ENCODE peak calls at places on chromosomes 16 and 17, in seven cellular contexts. One of them, this sample, is unnamed.

GRCh38 chr17:6843241-6843890 is 11.8 kb upstream of the TEKT1 start:
- DNase-seq in GM23248: peak; percentile 75
- DNase-seq in neural progenitor cell: peak; percentile 72
- DNase-seq in OCI-LY7: peak; percentile 74
- DNase-seq in GM23338: peak; percentile 80
- DNase-seq in MM.1S: peak; percentile 80
- DNase-seq in HCT116: peak; percentile 48
- DNase-seq in this sample: peak; percentile 78

GRCh38 chr16:2159052-2159838 is 3.7 kb downstream of the TRAF7 start:
- DNase-seq in neural progenitor cell: peak; percentile 29
- DNase-seq in HCT116: no peak
- DNase-seq in MM.1S: no peak
- DNase-seq in GM23338: no peak
- DNase-seq in GM23248: peak; percentile 82
- DNase-seq in OCI-LY7: no peak
- DNase-seq in this sample: no peak

GRCh38 chr16:89360760-89361435 is 129.5 kb downstream of the ANKRD11 start:
- DNase-seq in GM23248: no peak
- DNase-seq in HCT116: no peak
- DNase-seq in neural progenitor cell: no peak
- DNase-seq in OCI-LY7: peak; percentile 53
- DNase-seq in MM.1S: no peak
- DNase-seq in GM23338: no peak
- DNase-seq in this sample: no peak

GRCh38 chr16:8712589-8713361 is 38.4 kb downstream of the ABAT start:
- DNase-seq in GM23248: no peak
- DNase-seq in OCI-LY7: no peak
- DNase-seq in neural progenitor cell: peak; percentile 78
- DNase-seq in MM.1S: no peak
- DNase-seq in GM23338: peak; percentile 82
- DNase-seq in HCT116: no peak
- DNase-seq in this sample: no peak

GRCh38 chr16:7355758-7356157 is 23.1 kb downstream of the RBFOX1 start:
- DNase-seq in GM23338: no peak
- DNase-seq in OCI-LY7: no peak
- DNase-seq in GM23248: no peak
- DNase-seq in MM.1S: no peak
- DNase-seq in HCT116: no peak
- DNase-seq in neural progenitor cell: no peak
- DNase-seq in this sample: no peak

GRCh38 chr17:80647746-80648145 is 103.1 kb downstream of the RPTOR start:
- DNase-seq in MM.1S: no peak
- DNase-seq in neural progenitor cell: no peak
- DNase-seq in HCT116: no peak
- DNase-seq in OCI-LY7: no peak
- DNase-seq in GM23338: no peak
- DNase-seq in GM23248: peak; percentile 91
- DNase-seq in this sample: peak; percentile 79

GRCh38 chr17:57151798-57152197 is 66.8 kb downstream of the AKAP1 start:
- DNase-seq in neural progenitor cell: no peak
- DNase-seq in HCT116: no peak
- DNase-seq in GM23248: no peak
- DNase-seq in GM23338: no peak
- DNase-seq in MM.1S: no peak
- DNase-seq in OCI-LY7: no peak
- DNase-seq in this sample: no peak

GRCh38 chr16:19520861-19521331 is 1.0 kb downstream of the GDE1 start:
- DNase-seq in GM23248: peak; percentile 47
- DNase-seq in MM.1S: peak; percentile 48
- DNase-seq in GM23338: no peak
- DNase-seq in OCI-LY7: peak; percentile 10
- DNase-seq in neural progenitor cell: no peak
- DNase-seq in HCT116: no peak
- DNase-seq in this sample: peak; percentile 67

GRCh38 chr17:28758411-28759121 is 14.8 kb downstream of the TRAF4 start:
- DNase-seq in MM.1S: no peak
- DNase-seq in GM23248: no peak
- DNase-seq in neural progenitor cell: no peak
- DNase-seq in GM23338: no peak
- DNase-seq in HCT116: no peak
- DNase-seq in OCI-LY7: no peak
- DNase-seq in this sample: no peak

GRCh38 chr16:29745853-29746345 is at the start of gene C16orf54:
- DNase-seq in GM23338: peak; percentile 50
- DNase-seq in OCI-LY7: no peak
- DNase-seq in HCT116: no peak
- DNase-seq in MM.1S: peak; percentile 95
- DNase-seq in GM23248: no peak
- DNase-seq in neural progenitor cell: no peak
- DNase-seq in this sample: no peak

GRCh38 chr16:83720981-83721380 is 86.8 kb upstream of the HSBP1 start:
- DNase-seq in MM.1S: no peak
- DNase-seq in GM23338: no peak
- DNase-seq in HCT116: no peak
- DNase-seq in neural progenitor cell: no peak
- DNase-seq in GM23248: no peak
- DNase-seq in OCI-LY7: no peak
- DNase-seq in this sample: no peak

GRCh38 chr17:81239714-81240555 is 817 bp downstream of the NDUFAF8 start:
- DNase-seq in MM.1S: peak; percentile 84
- DNase-seq in GM23338: peak; percentile 55
- DNase-seq in neural progenitor cell: peak; percentile 57
- DNase-seq in OCI-LY7: peak; percentile 76
- DNase-seq in HCT116: no peak
- DNase-seq in GM23248: peak; percentile 68
- DNase-seq in this sample: peak; percentile 22

GRCh38 chr16:74281285-74281684 is 15.3 kb upstream of the PSMD7 start:
- DNase-seq in GM23248: no peak
- DNase-seq in HCT116: no peak
- DNase-seq in GM23338: peak; percentile 37
- DNase-seq in OCI-LY7: no peak
- DNase-seq in MM.1S: no peak
- DNase-seq in neural progenitor cell: peak; percentile 60
- DNase-seq in this sample: no peak

GRCh38 chr16:54407596-54407995 is 121.0 kb upstream of the IRX3 start:
- DNase-seq in OCI-LY7: no peak
- DNase-seq in HCT116: no peak
- DNase-seq in GM23248: peak; percentile 78
- DNase-seq in MM.1S: no peak
- DNase-seq in neural progenitor cell: no peak
- DNase-seq in GM23338: no peak
- DNase-seq in this sample: no peak
- TF ChIP-seq EZH2phosphoT487 in OCI-LY7: no peak
- TF ChIP-seq EZH2phosphoT487 in HCT116: no peak
- TF ChIP-seq EZH2phosphoT487 in GM23248: no peak
- TF ChIP-seq EZH2phosphoT487 in MM.1S: no peak
- TF ChIP-seq EZH2phosphoT487 in neural progenitor cell: no peak
- TF ChIP-seq EZH2phosphoT487 in GM23338: no peak
- TF ChIP-seq EZH2phosphoT487 in this sample: no peak

DNA sequence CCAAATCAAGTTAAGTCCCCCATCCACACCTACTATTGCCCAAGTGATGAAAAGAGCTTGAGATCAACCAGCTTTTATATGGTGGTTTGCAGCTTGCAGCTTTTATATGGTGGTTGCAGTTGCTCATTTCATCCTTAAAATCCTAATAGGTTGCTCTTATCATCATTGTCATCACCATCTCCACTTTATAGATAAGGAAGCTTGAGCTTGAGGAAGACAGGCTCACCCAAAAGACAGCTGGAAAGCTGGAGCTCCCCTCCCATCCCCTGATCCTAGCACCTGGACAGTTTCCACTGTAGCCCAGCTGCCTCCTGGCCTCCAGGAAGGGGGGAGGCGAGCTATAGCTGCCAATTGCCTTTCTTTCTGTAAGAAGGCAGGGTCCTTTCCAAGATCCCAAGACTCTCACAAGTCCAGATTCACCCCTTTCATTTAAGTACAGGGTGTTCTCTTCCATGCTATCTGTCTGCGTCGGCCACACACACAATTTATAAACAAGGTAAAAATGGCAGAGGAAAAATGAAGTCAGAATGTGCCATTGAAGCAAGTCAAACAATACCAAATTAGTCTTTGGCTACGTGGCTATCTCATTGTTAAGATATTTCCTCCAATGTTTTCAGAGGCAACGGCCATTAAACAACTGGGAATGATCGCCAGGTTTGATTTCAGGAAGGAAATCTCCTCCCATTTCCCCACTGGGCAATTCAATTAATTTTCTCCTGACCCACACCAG is 63.3 kb downstream of the PECAM1 start:
- DNase-seq in OCI-LY7: no peak
- DNase-seq in neural progenitor cell: no peak
- DNase-seq in MM.1S: no peak
- DNase-seq in HCT116: no peak
- DNase-seq in GM23338: no peak
- DNase-seq in GM23248: peak; percentile 15
- DNase-seq in this sample: peak; percentile 67
- TF ChIP-seq EZH2phosphoT487 in OCI-LY7: no peak
- TF ChIP-seq EZH2phosphoT487 in neural progenitor cell: no peak
- TF ChIP-seq EZH2phosphoT487 in MM.1S: no peak
- TF ChIP-seq EZH2phosphoT487 in HCT116: no peak
- TF ChIP-seq EZH2phosphoT487 in GM23338: no peak
- TF ChIP-seq EZH2phosphoT487 in GM23248: no peak
- TF ChIP-seq EZH2phosphoT487 in this sample: no peak

GRCh38 chr17:39739885-39740356 is 2.2 kb downstream of the GRB7 start:
- DNase-seq in HCT116: no peak
- DNase-seq in GM23338: peak; percentile 55
- DNase-seq in OCI-LY7: no peak
- DNase-seq in GM23248: peak; percentile 29
- DNase-seq in neural progenitor cell: peak; percentile 18
- DNase-seq in MM.1S: no peak
- DNase-seq in this sample: peak; percentile 28

GRCh38 chr17:39740357-39741111 is 2.8 kb downstream of the GRB7 start:
- DNase-seq in HCT116: peak; percentile 43
- DNase-seq in OCI-LY7: no peak
- DNase-seq in GM23338: peak; percentile 95
- DNase-seq in GM23248: peak; percentile 63
- DNase-seq in neural progenitor cell: no peak
- DNase-seq in MM.1S: no peak
- DNase-seq in this sample: peak; percentile 82

GRCh38 chr17:39737761-39738567 is at the start of gene GRB7:
- DNase-seq in GM23248: no peak
- DNase-seq in OCI-LY7: no peak
- DNase-seq in neural progenitor cell: peak; percentile 52
- DNase-seq in MM.1S: peak; percentile 75
- DNase-seq in GM23338: peak; percentile 82
- DNase-seq in HCT116: peak; percentile 57
- DNase-seq in this sample: peak; percentile 73

GRCh38 chr17:39738568-39738901 is 797 bp downstream of the GRB7 start:
- DNase-seq in HCT116: no peak
- DNase-seq in GM23338: peak; percentile 79
- DNase-seq in MM.1S: peak; percentile 77
- DNase-seq in GM23248: no peak
- DNase-seq in OCI-LY7: no peak
- DNase-seq in neural progenitor cell: peak; percentile 58
- DNase-seq in this sample: peak; percentile 48

DNA sequence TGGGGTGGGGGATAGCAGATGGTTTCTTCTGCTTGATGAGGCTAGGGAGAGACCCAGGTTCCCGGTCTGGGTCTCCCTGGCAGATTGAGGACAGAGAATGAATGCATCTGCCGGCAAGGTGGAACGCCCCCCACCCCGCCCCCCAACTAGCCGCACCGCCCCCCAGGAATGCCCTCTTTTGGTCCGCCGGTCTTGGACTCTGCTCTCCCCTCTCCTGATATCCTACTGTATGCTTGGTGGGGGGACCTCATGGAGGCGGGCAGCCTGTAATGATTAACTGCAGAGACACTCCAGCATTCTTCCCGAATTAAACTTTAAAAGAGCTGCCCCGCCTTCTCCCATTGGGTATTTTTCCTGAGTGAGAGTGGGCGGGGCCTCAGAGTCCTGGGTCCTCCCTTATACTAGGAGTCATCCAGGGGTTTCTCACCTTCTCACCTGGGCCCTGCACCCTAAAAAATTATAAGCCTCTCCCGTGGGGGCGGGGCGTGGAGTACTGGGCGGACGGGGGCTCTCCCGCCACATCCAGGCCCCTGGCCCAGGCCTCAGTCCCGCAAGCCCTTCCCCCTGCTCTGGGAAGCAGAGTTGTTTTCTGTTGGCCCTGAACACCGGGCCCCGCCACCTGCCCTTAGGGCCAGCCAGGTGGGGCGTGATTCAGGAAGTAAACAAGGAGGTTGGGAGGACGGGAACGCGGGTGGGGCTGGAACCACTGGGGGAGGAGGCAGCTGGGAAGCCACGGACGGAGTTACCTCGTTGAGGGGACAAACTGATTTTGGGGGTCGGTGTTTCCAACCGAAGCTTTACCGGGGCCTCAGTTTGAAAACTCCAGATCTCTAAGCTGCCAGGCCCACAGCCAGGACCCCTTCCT is 1.5 kb downstream of the GRB7 start:
- DNase-seq in GM23338: peak; percentile 93
- DNase-seq in MM.1S: no peak
- DNase-seq in neural progenitor cell: peak; percentile 73
- DNase-seq in GM23248: peak; percentile 74
- DNase-seq in HCT116: peak; percentile 34
- DNase-seq in OCI-LY7: peak; percentile 45
- DNase-seq in this sample: peak; percentile 72
- TF ChIP-seq EZH2phosphoT487 in GM23338: no peak
- TF ChIP-seq EZH2phosphoT487 in MM.1S: no peak
- TF ChIP-seq EZH2phosphoT487 in neural progenitor cell: no peak
- TF ChIP-seq EZH2phosphoT487 in GM23248: no peak
- TF ChIP-seq EZH2phosphoT487 in HCT116: no peak
- TF ChIP-seq EZH2phosphoT487 in OCI-LY7: no peak
- TF ChIP-seq EZH2phosphoT487 in this sample: no peak

GRCh38 chr17:43578699-43579569 is 32.8 kb upstream of the ETV4 start:
- DNase-seq in neural progenitor cell: peak; percentile 51
- DNase-seq in HCT116: no peak
- DNase-seq in OCI-LY7: peak; percentile 65
- DNase-seq in MM.1S: peak; percentile 35
- DNase-seq in GM23338: peak; percentile 49
- DNase-seq in GM23248: peak; percentile 62
- DNase-seq in this sample: peak; percentile 69

GRCh38 chr17:43579570-43580140 is 33.5 kb upstream of the ETV4 start:
- DNase-seq in OCI-LY7: no peak
- DNase-seq in GM23338: no peak
- DNase-seq in MM.1S: no peak
- DNase-seq in HCT116: no peak
- DNase-seq in neural progenitor cell: no peak
- DNase-seq in GM23248: peak; percentile 83
- DNase-seq in this sample: peak; percentile 87

GRCh38 chr17:43581130-43581529 is 35.0 kb upstream of the ETV4 start:
- DNase-seq in neural progenitor cell: no peak
- DNase-seq in GM23338: no peak
- DNase-seq in OCI-LY7: no peak
- DNase-seq in GM23248: no peak
- DNase-seq in MM.1S: no peak
- DNase-seq in HCT116: no peak
- DNase-seq in this sample: no peak

GRCh38 chr17:43576563-43577229 is 30.6 kb upstream of the ETV4 start:
- DNase-seq in HCT116: peak; percentile 69
- DNase-seq in GM23248: peak; percentile 69
- DNase-seq in GM23338: peak; percentile 93
- DNase-seq in neural progenitor cell: peak; percentile 92
- DNase-seq in MM.1S: peak; percentile 57
- DNase-seq in OCI-LY7: peak; percentile 77
- DNase-seq in this sample: peak; percentile 93

DNA sequence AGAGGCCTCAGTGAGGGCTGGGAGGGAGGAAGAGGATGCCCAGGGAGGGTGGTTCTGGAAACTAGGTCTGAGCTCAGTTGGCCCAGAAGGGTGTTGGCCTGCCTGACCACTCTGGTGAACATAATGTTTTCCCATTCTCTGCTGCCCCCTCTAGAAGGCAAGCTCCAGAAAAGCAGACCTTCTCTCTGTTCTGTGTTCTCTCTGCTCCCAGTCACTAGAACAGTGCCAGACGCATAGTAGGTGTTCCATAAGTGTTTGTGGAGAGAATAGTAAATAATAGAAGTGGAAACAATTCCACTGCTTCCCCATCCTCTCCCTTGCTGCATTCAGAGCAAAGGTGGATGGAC is 32.2 kb upstream of the ETV4 start:
- DNase-seq in GM23338: no peak
- DNase-seq in HCT116: no peak
- DNase-seq in GM23248: no peak
- DNase-seq in neural progenitor cell: no peak
- DNase-seq in MM.1S: no peak
- DNase-seq in OCI-LY7: no peak
- DNase-seq in this sample: no peak
- TF ChIP-seq EZH2phosphoT487 in GM23338: no peak
- TF ChIP-seq EZH2phosphoT487 in HCT116: no peak
- TF ChIP-seq EZH2phosphoT487 in GM23248: no peak
- TF ChIP-seq EZH2phosphoT487 in neural progenitor cell: no peak
- TF ChIP-seq EZH2phosphoT487 in MM.1S: no peak
- TF ChIP-seq EZH2phosphoT487 in OCI-LY7: no peak
- TF ChIP-seq EZH2phosphoT487 in this sample: no peak

This sample was measured in PC-3.